ENCODE peak calls at places on chromosome 5, in ten cellular contexts. Q is transverse colon; H is lung; I is ecto neural progenitor cell; Y is activated naive CD8-positive, alpha-beta T cell treated with anti-CD3 and anti-CD28 coated beads, Interleukin-2, amount 10 ng/mL, durations not matched to agents 7 days and 5 days; G is stimulated activated CD4-positive, alpha-beta T cell treated with anti-CD3 and anti-CD28 coated beads, Interleukin-4, amount 100 ng/mL, for 48 hours; T is HT-29; X is naive thymus-derived CD4-positive, alpha-beta T cell; N is stimulated activated CD8-positive, alpha-beta memory T cell treated with anti-CD3 and anti-CD28 coated beads, Interleukin-15, amount 100 ng/mL, for 4 hours; E is mucosa of gallbladder. F is an unnamed sample.

GRCh38 chr5:114249838-114250237 is 112.0 kb upstream of the KCNN2 start:
- DNase-seq in Q (no peak), H (no peak), I (no peak), Y (no peak), G (no peak), T (no peak), X (no peak), N (no peak), E (no peak), F (no peak)

GRCh38 chr5:132243366-132243977 is 14.0 kb upstream of the PDLIM4 start:
- DNase-seq in Q (peak), H (no peak), I (peak), Y (peak), G (no peak), T (no peak), X (no peak), N (no peak), E (no peak), F (no peak)

GRCh38 chr5:171387970-171388815 is 544 bp downstream of the NPM1 start:
- DNase-seq in Q (peak), H (peak), I (peak), Y (peak), G (peak), T (peak), X (peak), N (peak), E (peak), F (peak)

GRCh38 chr5:13976867-13977479 is 32.5 kb upstream of the DNAH5 start:
- DNase-seq in Q (no peak), H (no peak), I (no peak), Y (no peak), G (no peak), T (peak), X (no peak), N (no peak), E (no peak), F (no peak)

GRCh38 chr5:31415009-31415923 is 116.6 kb downstream of the DROSHA start:
- DNase-seq in Q (no peak), H (no peak), I (no peak), Y (no peak), G (no peak), T (no peak), X (no peak), N (no peak), E (no peak), F (no peak)

GRCh38 chr5:128038641-128039040 is 44.9 kb upstream of the SLC12A2 start:
- DNase-seq in Q (no peak), H (no peak), I (no peak), Y (no peak), G (no peak), T (no peak), X (no peak), N (no peak), E (no peak), F (no peak)

GRCh38 chr5:108728566-108729305 is 19.0 kb upstream of the FER start:
- DNase-seq in Q (no peak), H (peak), I (no peak), Y (no peak), G (no peak), T (no peak), X (no peak), N (peak), E (no peak), F (no peak)

GRCh38 chr5:9653811-9654210 is 23.7 kb upstream of the TAS2R1 start:
- DNase-seq in Q (no peak), H (no peak), I (no peak), Y (no peak), G (no peak), T (no peak), X (no peak), N (no peak), E (no peak), F (peak)

GRCh38 chr5:40378431-40379175 is 301.1 kb upstream of the PTGER4 start:
- DNase-seq in Q (no peak), H (no peak), I (no peak), Y (no peak), G (no peak), T (no peak), X (no peak), N (no peak), E (no peak), F (no peak)

GRCh38 chr5:146339715-146340259 is 1.1 kb downstream of the POU4F3 start:
- DNase-seq in Q (no peak), H (no peak), I (no peak), Y (no peak), G (no peak), T (no peak), X (no peak), N (no peak), E (no peak), F (no peak)

GRCh38 chr5:14115323-14115895 is 27.7 kb upstream of the TRIO start:
- DNase-seq in Q (no peak), H (no peak), I (no peak), Y (no peak), G (no peak), T (no peak), X (no peak), N (no peak), E (no peak), F (no peak)

GRCh38 chr5:168513861-168514428 is 15.2 kb upstream of the FBLL1 start:
- DNase-seq in Q (no peak), H (no peak), I (no peak), Y (no peak), G (no peak), T (no peak), X (no peak), N (no peak), E (no peak), F (no peak)

GRCh38 chr5:7000316-7000715 is 287.1 kb downstream of the TENT4A start:
- DNase-seq in Q (no peak), H (no peak), I (no peak), Y (no peak), G (no peak), T (no peak), X (no peak), N (no peak), E (no peak), F (no peak)

GRCh38 chr5:8726383-8727036 is 819.4 kb downstream of the SEMA5A start:
- DNase-seq in Q (no peak), H (no peak), I (peak), Y (no peak), G (no peak), T (no peak), X (no peak), N (no peak), E (no peak), F (no peak)

GRCh38 chr5:115888027-115888426 is 46.3 kb downstream of the AP3S1 start:
- DNase-seq in Q (no peak), H (no peak), I (no peak), Y (no peak), G (no peak), T (peak), X (no peak), N (no peak), E (no peak), F (no peak)

GRCh38 chr5:122163151-122164069 is 34.1 kb downstream of the ZNF474 start:
- DNase-seq in Q (no peak), H (no peak), I (no peak), Y (no peak), G (no peak), T (peak), X (no peak), N (no peak), E (no peak), F (no peak)

GRCh38 chr5:78649816-78650561 is 1.4 kb upstream of the LHFPL2 start:
- DNase-seq in Q (no peak), H (no peak), I (no peak), Y (no peak), G (no peak), T (no peak), X (no peak), N (no peak), E (no peak), F (no peak)

GRCh38 chr5:33479321-33479720 is 38.6 kb downstream of the TARS1 start:
- DNase-seq in Q (no peak), H (no peak), I (no peak), Y (no peak), G (no peak), T (no peak), X (no peak), N (no peak), E (no peak), F (no peak)

GRCh38 chr5:26148569-26149107 is 889.7 kb downstream of the CDH9 start:
- DNase-seq in Q (no peak), H (no peak), I (peak), Y (no peak), G (no peak), T (no peak), X (no peak), N (no peak), E (no peak), F (no peak)

GRCh38 chr5:96714951-96715451 is 52.8 kb downstream of the CAST start:
- DNase-seq in Q (peak), H (peak), I (no peak), Y (no peak), G (no peak), T (peak), X (peak), N (no peak), E (peak), F (no peak)

GRCh38 chr5:175683921-175684320 is 26.1 kb downstream of the HRH2 start:
- DNase-seq in Q (no peak), H (no peak), I (no peak), Y (no peak), G (no peak), T (no peak), X (no peak), N (no peak), E (no peak), F (no peak)

GRCh38 chr5:125455041-125455440 is 708.6 kb upstream of the ZNF608 start:
- DNase-seq in Q (no peak), H (no peak), I (no peak), Y (no peak), G (no peak), T (no peak), X (no peak), N (no peak), E (no peak), F (no peak)

GRCh38 chr5:69492391-69493234 is at the start of gene OCLN:
- DNase-seq in Q (peak), H (peak), I (peak), Y (peak), G (peak), T (peak), X (no peak), N (no peak), E (peak), F (peak)

GRCh38 chr5:27815061-27815460 is 776.7 kb upstream of the CDH9 start:
- DNase-seq in Q (no peak), H (no peak), I (no peak), Y (no peak), G (no peak), T (no peak), X (no peak), N (no peak), E (no peak), F (no peak)

GRCh38 chr5:40682431-40683017 is 2.8 kb downstream of the PTGER4 start:
- DNase-seq in Q (no peak), H (no peak), I (no peak), Y (no peak), G (no peak), T (no peak), X (no peak), N (no peak), E (no peak), F (peak)

GRCh38 chr5:58077387-58077786 is 382.5 kb downstream of the PLK2 start:
- DNase-seq in Q (no peak), H (no peak), I (no peak), Y (no peak), G (no peak), T (no peak), X (no peak), N (no peak), E (no peak), F (peak)

GRCh38 chr5:28500511-28500910 is 1462.1 kb upstream of the CDH9 start:
- DNase-seq in Q (no peak), H (no peak), I (no peak), Y (no peak), G (no peak), T (no peak), X (no peak), N (no peak), E (no peak), F (no peak)